ENCODE peak calls at places on chromosomes 11 and 22, in ten cellular contexts. One of them, this sample, is unnamed.

GRCh38 chr11:102320679-102321078 is 3.4 kb downstream of the BIRC3 start:
- DNase-seq in naive B cell: no peak
- DNase-seq in GM06990: no peak
- DNase-seq in smooth muscle cell of the brain vasculature: no peak
- DNase-seq in activated T-cell treated with anti-CD3 and anti-CD28 coated beads, Interleukin-2, amount 50 U/mL, for 1 hour: no peak
- DNase-seq in HEK293T: no peak
- DNase-seq in T-helper 2 cell: no peak
- DNase-seq in NCI-H524: no peak
- DNase-seq in activated naive CD4-positive, alpha-beta T cell: no peak
- DNase-seq in stomach: no peak
- DNase-seq in this sample: no peak

GRCh38 chr11:121134758-121135312 is 33.8 kb downstream of the TECTA start:
- DNase-seq in naive B cell: no peak
- DNase-seq in GM06990: no peak
- DNase-seq in smooth muscle cell of the brain vasculature: no peak
- DNase-seq in activated T-cell treated with anti-CD3 and anti-CD28 coated beads, Interleukin-2, amount 50 U/mL, for 1 hour: no peak
- DNase-seq in HEK293T: no peak
- DNase-seq in T-helper 2 cell: no peak
- DNase-seq in NCI-H524: peak
- DNase-seq in activated naive CD4-positive, alpha-beta T cell: no peak
- DNase-seq in stomach: no peak
- DNase-seq in this sample: no peak

GRCh38 chr11:10930961-10931760 is 73.3 kb upstream of the ZBED5 start:
- DNase-seq in naive B cell: peak
- DNase-seq in GM06990: peak
- DNase-seq in smooth muscle cell of the brain vasculature: peak
- DNase-seq in activated T-cell treated with anti-CD3 and anti-CD28 coated beads, Interleukin-2, amount 50 U/mL, for 1 hour: peak
- DNase-seq in HEK293T: peak
- DNase-seq in T-helper 2 cell: peak
- DNase-seq in NCI-H524: peak
- DNase-seq in activated naive CD4-positive, alpha-beta T cell: peak
- DNase-seq in stomach: peak
- DNase-seq in this sample: peak

GRCh38 chr11:17552392-17553248 is 5.6 kb downstream of the OTOG start:
- DNase-seq in naive B cell: no peak
- DNase-seq in GM06990: no peak
- DNase-seq in smooth muscle cell of the brain vasculature: no peak
- DNase-seq in activated T-cell treated with anti-CD3 and anti-CD28 coated beads, Interleukin-2, amount 50 U/mL, for 1 hour: no peak
- DNase-seq in HEK293T: no peak
- DNase-seq in T-helper 2 cell: no peak
- DNase-seq in NCI-H524: no peak
- DNase-seq in activated naive CD4-positive, alpha-beta T cell: no peak
- DNase-seq in stomach: no peak
- DNase-seq in this sample: no peak

GRCh38 chr11:27319065-27319464 is 44.0 kb downstream of the CCDC34 start:
- DNase-seq in naive B cell: no peak
- DNase-seq in GM06990: peak
- DNase-seq in smooth muscle cell of the brain vasculature: no peak
- DNase-seq in activated T-cell treated with anti-CD3 and anti-CD28 coated beads, Interleukin-2, amount 50 U/mL, for 1 hour: no peak
- DNase-seq in HEK293T: no peak
- DNase-seq in T-helper 2 cell: no peak
- DNase-seq in NCI-H524: no peak
- DNase-seq in activated naive CD4-positive, alpha-beta T cell: no peak
- DNase-seq in stomach: no peak
- DNase-seq in this sample: no peak

GRCh38 chr22:36936362-36937116 is 23.1 kb downstream of the CSF2RB start:
- DNase-seq in naive B cell: no peak
- DNase-seq in GM06990: no peak
- DNase-seq in smooth muscle cell of the brain vasculature: no peak
- DNase-seq in activated T-cell treated with anti-CD3 and anti-CD28 coated beads, Interleukin-2, amount 50 U/mL, for 1 hour: no peak
- DNase-seq in HEK293T: no peak
- DNase-seq in T-helper 2 cell: no peak
- DNase-seq in NCI-H524: no peak
- DNase-seq in activated naive CD4-positive, alpha-beta T cell: no peak
- DNase-seq in stomach: no peak
- DNase-seq in this sample: no peak

GRCh38 chr11:73265853-73266643 is 6.1 kb upstream of the P2RY6 start:
- DNase-seq in naive B cell: no peak
- DNase-seq in GM06990: no peak
- DNase-seq in smooth muscle cell of the brain vasculature: no peak
- DNase-seq in activated T-cell treated with anti-CD3 and anti-CD28 coated beads, Interleukin-2, amount 50 U/mL, for 1 hour: no peak
- DNase-seq in HEK293T: no peak
- DNase-seq in T-helper 2 cell: no peak
- DNase-seq in NCI-H524: no peak
- DNase-seq in activated naive CD4-positive, alpha-beta T cell: no peak
- DNase-seq in stomach: peak
- DNase-seq in this sample: no peak

GRCh38 chr22:30483169-30483568 is 11.4 kb upstream of the SEC14L3 start:
- DNase-seq in naive B cell: no peak
- DNase-seq in GM06990: no peak
- DNase-seq in smooth muscle cell of the brain vasculature: no peak
- DNase-seq in activated T-cell treated with anti-CD3 and anti-CD28 coated beads, Interleukin-2, amount 50 U/mL, for 1 hour: no peak
- DNase-seq in HEK293T: no peak
- DNase-seq in T-helper 2 cell: no peak
- DNase-seq in NCI-H524: no peak
- DNase-seq in activated naive CD4-positive, alpha-beta T cell: no peak
- DNase-seq in stomach: no peak
- DNase-seq in this sample: no peak

GRCh38 chr11:93160808-93161207 is 37.0 kb downstream of the SLC36A4 start:
- DNase-seq in naive B cell: no peak
- DNase-seq in GM06990: no peak
- DNase-seq in smooth muscle cell of the brain vasculature: no peak
- DNase-seq in activated T-cell treated with anti-CD3 and anti-CD28 coated beads, Interleukin-2, amount 50 U/mL, for 1 hour: no peak
- DNase-seq in HEK293T: no peak
- DNase-seq in T-helper 2 cell: no peak
- DNase-seq in NCI-H524: no peak
- DNase-seq in activated naive CD4-positive, alpha-beta T cell: no peak
- DNase-seq in stomach: no peak
- DNase-seq in this sample: no peak

GRCh38 chr11:96337541-96338530 is 5.2 kb downstream of the MAML2 start:
- DNase-seq in naive B cell: no peak
- DNase-seq in GM06990: no peak
- DNase-seq in smooth muscle cell of the brain vasculature: no peak
- DNase-seq in activated T-cell treated with anti-CD3 and anti-CD28 coated beads, Interleukin-2, amount 50 U/mL, for 1 hour: peak
- DNase-seq in HEK293T: no peak
- DNase-seq in T-helper 2 cell: no peak
- DNase-seq in NCI-H524: no peak
- DNase-seq in activated naive CD4-positive, alpha-beta T cell: peak
- DNase-seq in stomach: no peak
- DNase-seq in this sample: peak

GRCh38 chr11:67504950-67505561 is at the start of gene PITPNM1:
- DNase-seq in naive B cell: peak
- DNase-seq in GM06990: peak
- DNase-seq in smooth muscle cell of the brain vasculature: no peak
- DNase-seq in activated T-cell treated with anti-CD3 and anti-CD28 coated beads, Interleukin-2, amount 50 U/mL, for 1 hour: peak
- DNase-seq in HEK293T: peak
- DNase-seq in T-helper 2 cell: peak
- DNase-seq in NCI-H524: no peak
- DNase-seq in activated naive CD4-positive, alpha-beta T cell: peak
- DNase-seq in stomach: peak
- DNase-seq in this sample: peak

GRCh38 chr11:117861151-117862018 is 15.1 kb downstream of the FXYD6 start:
- DNase-seq in naive B cell: no peak
- DNase-seq in GM06990: no peak
- DNase-seq in smooth muscle cell of the brain vasculature: no peak
- DNase-seq in activated T-cell treated with anti-CD3 and anti-CD28 coated beads, Interleukin-2, amount 50 U/mL, for 1 hour: no peak
- DNase-seq in HEK293T: peak
- DNase-seq in T-helper 2 cell: no peak
- DNase-seq in NCI-H524: peak
- DNase-seq in activated naive CD4-positive, alpha-beta T cell: no peak
- DNase-seq in stomach: peak
- DNase-seq in this sample: peak

GRCh38 chr11:44862546-44863101 is 88.1 kb downstream of the TP53I11 start:
- DNase-seq in naive B cell: no peak
- DNase-seq in GM06990: no peak
- DNase-seq in smooth muscle cell of the brain vasculature: no peak
- DNase-seq in activated T-cell treated with anti-CD3 and anti-CD28 coated beads, Interleukin-2, amount 50 U/mL, for 1 hour: no peak
- DNase-seq in HEK293T: no peak
- DNase-seq in T-helper 2 cell: no peak
- DNase-seq in NCI-H524: no peak
- DNase-seq in activated naive CD4-positive, alpha-beta T cell: no peak
- DNase-seq in stomach: no peak
- DNase-seq in this sample: no peak

GRCh38 chr11:43920598-43921419 is 21.6 kb upstream of the C11orf96 start:
- DNase-seq in naive B cell: no peak
- DNase-seq in GM06990: no peak
- DNase-seq in smooth muscle cell of the brain vasculature: peak
- DNase-seq in activated T-cell treated with anti-CD3 and anti-CD28 coated beads, Interleukin-2, amount 50 U/mL, for 1 hour: no peak
- DNase-seq in HEK293T: no peak
- DNase-seq in T-helper 2 cell: no peak
- DNase-seq in NCI-H524: peak
- DNase-seq in activated naive CD4-positive, alpha-beta T cell: no peak
- DNase-seq in stomach: peak
- DNase-seq in this sample: no peak

GRCh38 chr22:45224988-45225731 is 15.5 kb downstream of the KIAA0930 start:
- DNase-seq in naive B cell: no peak
- DNase-seq in GM06990: no peak
- DNase-seq in smooth muscle cell of the brain vasculature: no peak
- DNase-seq in activated T-cell treated with anti-CD3 and anti-CD28 coated beads, Interleukin-2, amount 50 U/mL, for 1 hour: no peak
- DNase-seq in HEK293T: no peak
- DNase-seq in T-helper 2 cell: no peak
- DNase-seq in NCI-H524: no peak
- DNase-seq in activated naive CD4-positive, alpha-beta T cell: no peak
- DNase-seq in stomach: no peak
- DNase-seq in this sample: no peak

GRCh38 chr11:111026241-111026640 is 219.3 kb upstream of the POU2AF2 start:
- DNase-seq in naive B cell: no peak
- DNase-seq in GM06990: no peak
- DNase-seq in smooth muscle cell of the brain vasculature: no peak
- DNase-seq in activated T-cell treated with anti-CD3 and anti-CD28 coated beads, Interleukin-2, amount 50 U/mL, for 1 hour: no peak
- DNase-seq in HEK293T: no peak
- DNase-seq in T-helper 2 cell: no peak
- DNase-seq in NCI-H524: no peak
- DNase-seq in activated naive CD4-positive, alpha-beta T cell: no peak
- DNase-seq in stomach: no peak
- DNase-seq in this sample: no peak

GRCh38 chr11:66762088-66762487 is 33.1 kb upstream of the SPTBN2 start:
- DNase-seq in naive B cell: no peak
- DNase-seq in GM06990: no peak
- DNase-seq in smooth muscle cell of the brain vasculature: no peak
- DNase-seq in activated T-cell treated with anti-CD3 and anti-CD28 coated beads, Interleukin-2, amount 50 U/mL, for 1 hour: no peak
- DNase-seq in HEK293T: no peak
- DNase-seq in T-helper 2 cell: no peak
- DNase-seq in NCI-H524: no peak
- DNase-seq in activated naive CD4-positive, alpha-beta T cell: no peak
- DNase-seq in stomach: no peak
- DNase-seq in this sample: no peak

GRCh38 chr11:35381720-35382322 is 37.5 kb downstream of the SLC1A2 start:
- DNase-seq in naive B cell: no peak
- DNase-seq in GM06990: no peak
- DNase-seq in smooth muscle cell of the brain vasculature: no peak
- DNase-seq in activated T-cell treated with anti-CD3 and anti-CD28 coated beads, Interleukin-2, amount 50 U/mL, for 1 hour: no peak
- DNase-seq in HEK293T: no peak
- DNase-seq in T-helper 2 cell: no peak
- DNase-seq in NCI-H524: no peak
- DNase-seq in activated naive CD4-positive, alpha-beta T cell: no peak
- DNase-seq in stomach: no peak
- DNase-seq in this sample: no peak

GRCh38 chr11:97615541-97615940 is 1225.7 kb downstream of the JRKL start:
- DNase-seq in naive B cell: no peak
- DNase-seq in GM06990: no peak
- DNase-seq in smooth muscle cell of the brain vasculature: no peak
- DNase-seq in activated T-cell treated with anti-CD3 and anti-CD28 coated beads, Interleukin-2, amount 50 U/mL, for 1 hour: no peak
- DNase-seq in HEK293T: no peak
- DNase-seq in T-helper 2 cell: no peak
- DNase-seq in NCI-H524: no peak
- DNase-seq in activated naive CD4-positive, alpha-beta T cell: no peak
- DNase-seq in stomach: no peak
- DNase-seq in this sample: no peak